ENCODE peak calls at places on chromosomes 1 and 21, in four cellular contexts. One of them, this sample, is unnamed.

GRCh38 chr1:118461154-118461553 is 276.1 kb upstream of the SPAG17 start:
- DNase-seq in neural crest cell: no peak
- DNase-seq in COR-L47: no peak
- DNase-seq in PC-3: no peak
- DNase-seq in this sample: no peak

GRCh38 chr1:31701137-31701736 is 2.6 kb downstream of the COL16A1 start:
- DNase-seq in neural crest cell: no peak
- DNase-seq in COR-L47: peak
- DNase-seq in PC-3: peak
- DNase-seq in this sample: no peak

GRCh38 chr1:40944326-40944725 is 35.2 kb upstream of the CTPS1 start:
- DNase-seq in neural crest cell: no peak
- DNase-seq in COR-L47: no peak
- DNase-seq in PC-3: peak
- DNase-seq in this sample: no peak

GRCh38 chr1:243996223-243996622 is 54.9 kb upstream of the ZBTB18 start:
- DNase-seq in neural crest cell: no peak
- DNase-seq in COR-L47: no peak
- DNase-seq in PC-3: no peak
- DNase-seq in this sample: no peak

GRCh38 chr1:87111659-87112339 is 197.4 kb downstream of the HS2ST1 start:
- DNase-seq in neural crest cell: no peak
- DNase-seq in COR-L47: no peak
- DNase-seq in PC-3: no peak
- DNase-seq in this sample: no peak

GRCh38 chr1:228803421-228803820 is 68.1 kb downstream of the RHOU start:
- DNase-seq in neural crest cell: no peak
- DNase-seq in COR-L47: no peak
- DNase-seq in PC-3: no peak
- DNase-seq in this sample: no peak

GRCh38 chr1:166836733-166837132 is 2.5 kb upstream of the POGK start:
- DNase-seq in neural crest cell: no peak
- DNase-seq in COR-L47: no peak
- DNase-seq in PC-3: peak
- DNase-seq in this sample: no peak

GRCh38 chr21:45325206-45326168 is 37.8 kb upstream of the POFUT2 start:
- DNase-seq in neural crest cell: no peak
- DNase-seq in COR-L47: no peak
- DNase-seq in PC-3: no peak
- DNase-seq in this sample: no peak

GRCh38 chr1:25523512-25523911 is 19.9 kb upstream of the LDLRAP1 start:
- DNase-seq in neural crest cell: no peak
- DNase-seq in COR-L47: no peak
- DNase-seq in PC-3: peak
- DNase-seq in this sample: peak

GRCh38 chr1:36696261-36696940 is 213.7 kb upstream of the CSF3R start:
- DNase-seq in neural crest cell: no peak
- DNase-seq in COR-L47: no peak
- DNase-seq in PC-3: no peak
- DNase-seq in this sample: no peak

GRCh38 chr1:103107696-103108524 is at the start of gene COL11A1:
- DNase-seq in neural crest cell: peak
- DNase-seq in COR-L47: no peak
- DNase-seq in PC-3: no peak
- DNase-seq in this sample: no peak

GRCh38 chr1:79197421-79197820 is 190.9 kb upstream of the ADGRL4 start:
- DNase-seq in neural crest cell: no peak
- DNase-seq in COR-L47: peak
- DNase-seq in PC-3: peak
- DNase-seq in this sample: no peak

GRCh38 chr1:36517019-36517387 is 34.3 kb upstream of the CSF3R start:
- DNase-seq in neural crest cell: no peak
- DNase-seq in COR-L47: no peak
- DNase-seq in PC-3: no peak
- DNase-seq in this sample: no peak

GRCh38 chr1:87294633-87295032 is 34.0 kb upstream of the LMO4 start:
- DNase-seq in neural crest cell: no peak
- DNase-seq in COR-L47: no peak
- DNase-seq in PC-3: no peak
- DNase-seq in this sample: no peak

GRCh38 chr1:92922378-92923035 is 38.8 kb downstream of the DIPK1A start:
- DNase-seq in neural crest cell: no peak
- DNase-seq in COR-L47: no peak
- DNase-seq in PC-3: no peak
- DNase-seq in this sample: no peak

GRCh38 chr1:24424990-24425389 is 9.4 kb downstream of the NIPAL3 start:
- DNase-seq in neural crest cell: no peak
- DNase-seq in COR-L47: no peak
- DNase-seq in PC-3: no peak
- DNase-seq in this sample: no peak

GRCh38 chr1:214002060-214002459 is 14.3 kb downstream of the PROX1 start:
- DNase-seq in neural crest cell: no peak
- DNase-seq in COR-L47: peak
- DNase-seq in PC-3: no peak
- DNase-seq in this sample: no peak

GRCh38 chr1:8822383-8823294 is 5.2 kb upstream of the RERE start:
- DNase-seq in neural crest cell: no peak
- DNase-seq in COR-L47: peak
- DNase-seq in PC-3: peak
- DNase-seq in this sample: no peak

GRCh38 chr1:114524933-114525332 is 13.9 kb upstream of the TRIM33 start:
- DNase-seq in neural crest cell: no peak
- DNase-seq in COR-L47: no peak
- DNase-seq in PC-3: no peak
- DNase-seq in this sample: no peak

GRCh38 chr1:109204484-109204883 is 9.2 kb upstream of the SARS1 start:
- DNase-seq in neural crest cell: no peak
- DNase-seq in COR-L47: no peak
- DNase-seq in PC-3: no peak
- DNase-seq in this sample: no peak

GRCh38 chr1:91795601-91796389 is 90.2 kb downstream of the TGFBR3 start:
- DNase-seq in neural crest cell: no peak
- DNase-seq in COR-L47: no peak
- DNase-seq in PC-3: peak
- DNase-seq in this sample: no peak

GRCh38 chr1:209685835-209686234 is 10.6 kb downstream of the G0S2 start:
- DNase-seq in neural crest cell: no peak
- DNase-seq in COR-L47: no peak
- DNase-seq in PC-3: no peak
- DNase-seq in this sample: peak

GRCh38 chr21:40383951-40384350 is 463.0 kb downstream of the DSCAM start:
- DNase-seq in neural crest cell: no peak
- DNase-seq in COR-L47: no peak
- DNase-seq in PC-3: no peak
- DNase-seq in this sample: no peak

GRCh38 chr1:35180776-35181374 is 12.1 kb downstream of the SFPQ start:
- DNase-seq in neural crest cell: no peak
- DNase-seq in COR-L47: no peak
- DNase-seq in PC-3: no peak
- DNase-seq in this sample: no peak

GRCh38 chr1:93288558-93288957 is 57.1 kb upstream of the DR1 start:
- DNase-seq in neural crest cell: no peak
- DNase-seq in COR-L47: peak
- DNase-seq in PC-3: no peak
- DNase-seq in this sample: no peak

GRCh38 chr1:29356663-29357062 is 120.3 kb downstream of the PTPRU start:
- DNase-seq in neural crest cell: no peak
- DNase-seq in COR-L47: no peak
- DNase-seq in PC-3: peak
- DNase-seq in this sample: no peak

This sample was measured in activated naive CD4-positive, alpha-beta T cell treated with anti-CD3 and anti-CD28 coated beads, Interleukin-2, amount 10 ng/mL, durations not matched to agents 7 days and 5 days.